ENCODE peak calls at places on chromosomes 4 and X, in eight cellular contexts. A is mesendoderm, G is tibial artery, V is adipocyte, Q is astrocyte, P is transverse colon, W is right lobe of liver, I is cardiac muscle cell. X is an unnamed sample.

GRCh38 chr4:38050560-38051350 is 90.6 kb downstream of the PTTG2 start:
- DNase-seq in A (peak; percentile 44), G (no peak), V (peak; percentile 15), Q (peak; percentile 22), P (no peak), W (no peak), I (peak; percentile 61), X (no peak)

GRCh38 chr4:87806520-87806919 is 7.2 kb downstream of the IBSP start:
- DNase-seq in A (no peak), G (no peak), V (peak; percentile 30), Q (peak; percentile 62), P (no peak), W (no peak), I (no peak), X (no peak)

GRCh38 chrX:66676413-66676812 is 37.5 kb upstream of the EDA2R start:
- DNase-seq in A (no peak), G (no peak), V (peak; percentile 60), Q (peak; percentile 58), P (no peak), W (no peak), I (no peak), X (no peak)

GRCh38 chrX:136220535-136220934 is 30.7 kb downstream of the MAP7D3 start:
- DNase-seq in A (no peak), G (no peak), V (no peak), Q (no peak), P (no peak), W (no peak), I (no peak), X (no peak)

GRCh38 chr4:1711055-1711905 is 839 bp downstream of the SLBP start:
- DNase-seq in A (peak; percentile 54), G (peak; percentile 85), V (peak; percentile 74), Q (peak; percentile 37), P (peak; percentile 63), W (peak; percentile 73), I (peak; percentile 54), X (peak; percentile 53)

GRCh38 chr4:95155759-95156451 is 392.9 kb downstream of the UNC5C start:
- DNase-seq in A (peak; percentile 44), G (no peak), V (peak; percentile 84), Q (peak; percentile 55), P (no peak), W (no peak), I (peak; percentile 33), X (no peak)

GRCh38 chrX:52558140-52558539 is 41.3 kb upstream of the XAGE1B start:
- DNase-seq in A (no peak), G (no peak), V (no peak), Q (no peak), P (no peak), W (no peak), I (no peak), X (no peak)

GRCh38 chrX:17024896-17025295 is 78.4 kb downstream of the REPS2 start:
- DNase-seq in A (peak; percentile 13), G (no peak), V (no peak), Q (no peak), P (peak; percentile 43), W (no peak), I (peak; percentile 23), X (peak; percentile 33)

GRCh38 chrX:73447311-73447794 is 500 bp downstream of the CDX4 start:
- DNase-seq in A (peak; percentile 78), G (no peak), V (no peak), Q (no peak), P (no peak), W (no peak), I (no peak), X (no peak)

GRCh38 chr4:153467154-153467896 is 1.2 kb downstream of the TMEM131L start:
- DNase-seq in A (peak; percentile 71), G (peak; percentile 83), V (peak; percentile 35), Q (no peak), P (peak; percentile 86), W (peak; percentile 92), I (peak; percentile 34), X (peak; percentile 36)

GRCh38 chrX:133402042-133402453 is 13.2 kb downstream of the GPC4 start:
- DNase-seq in A (no peak), G (no peak), V (peak; percentile 55), Q (peak; percentile 95), P (no peak), W (no peak), I (no peak), X (peak; percentile 38)

GRCh38 chr4:98630804-98631454 is 27.5 kb downstream of the TSPAN5 start:
- DNase-seq in A (peak; percentile 57), G (no peak), V (no peak), Q (no peak), P (no peak), W (no peak), I (no peak), X (no peak)

GRCh38 chrX:34813618-34814017 is 129.0 kb upstream of the FAM47B start:
- DNase-seq in A (no peak), G (no peak), V (peak; percentile 10), Q (peak; percentile 37), P (no peak), W (no peak), I (no peak), X (no peak)

GRCh38 chrX:110268875-110269274 is 49.0 kb downstream of the AMMECR1 start:
- DNase-seq in A (no peak), G (no peak), V (no peak), Q (no peak), P (no peak), W (no peak), I (no peak), X (no peak)

GRCh38 chrX:139304471-139304870 is 226.1 kb upstream of the F9 start:
- DNase-seq in A (no peak), G (no peak), V (no peak), Q (peak; percentile 66), P (no peak), W (no peak), I (no peak), X (no peak)

GRCh38 chr4:186653973-186654372 is 69.7 kb downstream of the FAT1 start:
- DNase-seq in A (peak; percentile 61), G (no peak), V (no peak), Q (no peak), P (no peak), W (no peak), I (no peak), X (no peak)

GRCh38 chr4:174334628-174335027 is 50.9 kb downstream of the CEP44 start:
- DNase-seq in A (no peak), G (no peak), V (no peak), Q (no peak), P (no peak), W (no peak), I (no peak), X (no peak)

DNA sequence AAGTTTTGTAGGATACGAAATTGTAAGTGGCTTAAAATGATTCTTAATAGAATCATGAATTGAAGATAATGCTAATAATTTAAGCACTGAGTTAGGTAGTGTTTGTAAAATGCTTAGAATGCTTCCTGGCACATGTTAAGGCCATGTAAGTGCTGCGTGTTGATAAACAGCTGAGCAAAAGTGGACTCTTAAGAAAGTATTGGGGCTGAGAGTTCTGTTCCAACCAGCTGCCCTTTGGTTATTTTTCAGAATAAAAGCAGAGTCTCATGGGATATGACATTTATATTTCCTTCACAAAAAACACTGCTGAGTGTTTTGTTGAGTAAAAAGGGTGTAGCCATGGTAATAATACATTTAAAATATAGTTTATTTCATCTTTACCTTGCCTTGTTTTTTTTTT is 42.5 kb downstream of the HTT start:
- DNase-seq in A (no peak), G (no peak), V (no peak), Q (no peak), P (no peak), W (no peak), I (no peak), X (no peak)
- H3K36me3 ChIP-seq in A (peaks cover 6% of the 10 kb centered on the region), G (peaks cover 80% of the 10 kb centered on the region), V (peaks cover 62% of the 10 kb centered on the region), Q (peaks cover 29% of the 10 kb centered on the region), P (peaks cover 28% of the 10 kb centered on the region), W (peaks cover 3% of the 10 kb centered on the region), I (peaks cover 44% of the 10 kb centered on the region), X (peaks cover 63% of the 10 kb centered on the region)

GRCh38 chr4:84690481-84690880 is 107.6 kb downstream of the CDS1 start:
- DNase-seq in A (no peak), G (no peak), V (no peak), Q (no peak), P (no peak), W (no peak), I (no peak), X (no peak)

GRCh38 chr4:84691170-84691691 is 108.3 kb downstream of the CDS1 start:
- DNase-seq in A (peak; percentile 40), G (no peak), V (peak; percentile 88), Q (peak; percentile 97), P (no peak), W (no peak), I (no peak), X (peak; percentile 82)

GRCh38 chr4:84691800-84692199 is 108.9 kb downstream of the CDS1 start:
- DNase-seq in A (no peak), G (no peak), V (no peak), Q (no peak), P (no peak), W (no peak), I (no peak), X (no peak)

GRCh38 chr4:84685105-84685504 is 102.2 kb downstream of the CDS1 start:
- DNase-seq in A (no peak), G (no peak), V (no peak), Q (no peak), P (no peak), W (no peak), I (no peak), X (no peak)

DNA sequence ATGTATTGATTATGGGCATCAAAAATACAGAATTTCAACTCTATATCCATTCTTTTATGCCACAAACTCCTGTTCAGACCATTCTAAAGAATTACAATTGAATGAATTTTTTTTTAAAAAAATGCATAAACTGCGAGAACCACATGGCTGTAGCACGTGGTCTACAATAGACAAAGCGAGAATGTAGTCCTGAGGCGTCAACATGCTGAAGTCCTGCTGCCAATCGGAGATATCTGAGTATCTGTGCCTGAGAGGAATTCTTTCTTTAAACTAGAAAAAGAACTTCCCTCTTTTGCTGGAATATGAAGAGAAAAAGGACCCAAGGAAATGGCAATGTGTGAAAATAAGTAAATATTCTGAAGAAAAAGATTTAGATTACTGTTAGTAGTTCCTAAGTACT is 105.7 kb downstream of the CDS1 start:
- DNase-seq in A (no peak), G (no peak), V (no peak), Q (no peak), P (no peak), W (no peak), I (no peak), X (no peak)
- H3K36me3 ChIP-seq in A (peaks cover 3% of the 10 kb centered on the region), G (peaks cover 93% of the 10 kb centered on the region), V (peaks cover 62% of the 10 kb centered on the region), Q (peaks cover 12% of the 10 kb centered on the region), P (peaks cover 14% of the 10 kb centered on the region), W (no peaks in the 10 kb centered on the region), I (peaks cover 27% of the 10 kb centered on the region), X (peaks cover 88% of the 10 kb centered on the region)

GRCh38 chr4:184420402-184420801 is 53.9 kb downstream of the IRF2 start:
- DNase-seq in A (no peak), G (no peak), V (no peak), Q (no peak), P (no peak), W (no peak), I (no peak), X (no peak)
- H3K36me3 ChIP-seq in A (no peaks in the 10 kb centered on the region), G (peaks cover 50% of the 10 kb centered on the region), V (peaks cover 64% of the 10 kb centered on the region), Q (no peaks in the 10 kb centered on the region), P (peaks cover 12% of the 10 kb centered on the region), W (peaks cover 9% of the 10 kb centered on the region), I (peaks cover 19% of the 10 kb centered on the region), X (peaks cover 2% of the 10 kb centered on the region)

DNA sequence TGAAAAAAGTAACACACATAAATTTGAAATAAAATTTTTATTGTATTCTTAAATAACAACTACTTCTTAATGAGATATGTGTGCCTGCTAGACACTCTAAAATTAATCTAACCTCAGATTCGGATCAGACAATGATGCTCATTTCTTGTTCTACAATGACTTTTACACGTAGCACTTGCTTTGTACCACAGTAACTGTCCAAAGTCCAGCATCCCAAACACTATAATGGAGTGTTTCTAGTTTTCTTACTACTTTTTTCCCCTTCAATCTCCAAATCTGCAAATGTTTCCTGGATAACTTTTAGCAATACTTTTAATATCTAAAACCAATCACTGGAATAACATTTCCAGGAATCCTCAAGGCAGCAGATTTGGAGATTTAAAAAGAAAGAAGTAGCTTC is 75.9 kb downstream of the ADGRA3 start:
- DNase-seq in A (no peak), G (no peak), V (no peak), Q (no peak), P (no peak), W (no peak), I (no peak), X (no peak)
- H3K36me3 ChIP-seq in A (no peaks in the 10 kb centered on the region), G (peaks cover 41% of the 10 kb centered on the region), V (peaks cover 6% of the 10 kb centered on the region), Q (peaks cover 6% of the 10 kb centered on the region), P (peaks cover 27% of the 10 kb centered on the region), W (no peaks in the 10 kb centered on the region), I (peaks cover 37% of the 10 kb centered on the region), X (peaks cover 73% of the 10 kb centered on the region)